ENCODE peak calls at places on chromosome 19, in five cellular contexts. B, S, C, F and T are unnamed samples.

GRCh38 chr19:45577111-45577905 is 7.3 kb downstream of the OPA3 start:
- DNase-seq in B (no peak), S (peak; percentile 38), C (peak; percentile 40), F (peak; percentile 52), T (peak; percentile 93)

GRCh38 chr19:45457776-45458175 is 10.0 kb upstream of the FOSB start:
- DNase-seq in B (no peak), S (no peak), C (no peak), F (no peak), T (no peak)

GRCh38 chr19:13964776-13965175 is 12.5 kb downstream of the DCAF15 start:
- DNase-seq in B (no peak), S (no peak), C (no peak), F (no peak), T (no peak)

GRCh38 chr19:51339313-51339686 is 2.6 kb downstream of the VSIG10L start:
- DNase-seq in B (no peak), S (no peak), C (peak; percentile 23), F (no peak), T (no peak)

GRCh38 chr19:54451331-54451871 is 2.4 kb downstream of the LENG8 start:
- DNase-seq in B (peak; percentile 48), S (no peak), C (no peak), F (no peak), T (no peak)

GRCh38 chr19:3357731-3358391 is 8.5 kb upstream of the NFIC start:
- DNase-seq in B (no peak), S (no peak), C (no peak), F (no peak), T (no peak)

GRCh38 chr19:55305983-55306562 is 19.1 kb downstream of the TMEM150B start:
- DNase-seq in B (no peak), S (no peak), C (no peak), F (peak; percentile 30), T (no peak)

GRCh38 chr19:42469311-42470239 is 26.8 kb upstream of the CXCL17 start:
- DNase-seq in B (no peak), S (no peak), C (no peak), F (no peak), T (no peak)

GRCh38 chr19:12786950-12787349 is 4.3 kb upstream of the JUNB start:
- DNase-seq in B (no peak), S (no peak), C (no peak), F (no peak), T (no peak)

GRCh38 chr19:20413705-20414104 is 151.9 kb downstream of the ZNF737 start:
- DNase-seq in B (no peak), S (no peak), C (no peak), F (no peak), T (no peak)

GRCh38 chr19:7862413-7862951 is 11.7 kb downstream of the PRR36 start:
- DNase-seq in B (no peak), S (peak; percentile 63), C (no peak), F (peak; percentile 84), T (peak; percentile 77)

GRCh38 chr19:47006496-47006895 is 13.1 kb upstream of the NPAS1 start:
- DNase-seq in B (no peak), S (no peak), C (no peak), F (no peak), T (no peak)

GRCh38 chr19:32407004-32407992 is 1.7 kb downstream of the DPY19L3 start:
- DNase-seq in B (no peak), S (no peak), C (no peak), F (no peak), T (no peak)

GRCh38 chr19:54677217-54677616 is 14.4 kb downstream of the LILRB4 start:
- DNase-seq in B (no peak), S (no peak), C (no peak), F (no peak), T (no peak)

GRCh38 chr19:46731007-46731501 is 14.1 kb upstream of the PRKD2 start:
- DNase-seq in B (peak; percentile 80), S (no peak), C (no peak), F (peak; percentile 47), T (peak; percentile 73)

GRCh38 chr19:45075215-45076028 is 856 bp downstream of the ZNF296 start:
- DNase-seq in B (peak; percentile 89), S (peak; percentile 68), C (peak; percentile 69), F (peak; percentile 95), T (peak; percentile 93)

GRCh38 chr19:47819841-47820244 is 1.9 kb upstream of the CRX start:
- DNase-seq in B (peak; percentile 13), S (no peak), C (no peak), F (peak; percentile 31), T (no peak)

GRCh38 chr19:46787331-46788100 is 878 bp downstream of the SLC1A5 start:
- DNase-seq in B (peak; percentile 72), S (peak; percentile 57), C (peak; percentile 49), F (peak; percentile 45), T (no peak)

GRCh38 chr19:46903458-46903857 is 42.7 kb downstream of the ARHGAP35 start:
- DNase-seq in B (no peak), S (no peak), C (no peak), F (no peak), T (no peak)

GRCh38 chr19:38162094-38162493 is 61.9 kb downstream of the DPF1 start:
- DNase-seq in B (no peak), S (no peak), C (no peak), F (no peak), T (no peak)

GRCh38 chr19:15252398-15253018 is 20.3 kb upstream of the EPHX3 start:
- DNase-seq in B (peak; percentile 81), S (no peak), C (no peak), F (no peak), T (no peak)

GRCh38 chr19:54062643-54063042 is 1.1 kb downstream of the VSTM1 start:
- DNase-seq in B (peak; percentile 61), S (no peak), C (no peak), F (no peak), T (no peak)

DNA sequence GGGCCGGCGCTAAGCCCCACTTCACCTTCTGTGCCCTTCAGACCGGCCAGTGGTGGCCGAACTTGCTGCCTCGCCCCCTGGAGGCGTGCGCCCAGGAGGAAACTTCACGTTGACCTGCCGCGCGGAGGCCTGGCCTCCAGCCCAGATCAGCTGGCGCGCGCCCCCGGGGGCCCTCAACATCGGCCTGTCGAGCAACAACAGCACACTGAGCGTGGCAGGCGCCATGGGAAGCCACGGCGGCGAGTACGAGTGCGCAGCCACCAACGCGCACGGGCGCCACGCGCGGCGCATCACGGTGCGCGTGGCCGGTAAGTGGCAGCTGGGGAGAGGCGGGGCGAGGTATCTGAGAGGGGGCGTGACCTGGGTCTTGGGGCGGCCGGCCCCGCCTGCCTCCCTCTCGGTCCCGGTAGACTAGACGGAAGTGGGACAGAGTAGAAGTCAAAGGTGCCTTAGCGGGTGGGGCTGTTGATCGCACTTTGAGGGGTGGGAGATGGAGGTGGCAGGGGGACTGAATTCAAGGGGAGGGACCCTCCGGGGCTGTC is 5.6 kb downstream of the ICAM5 start:
- DNase-seq in B (peak; percentile 65), S (peak; percentile 44), C (no peak), F (peak; percentile 84), T (no peak)
- H3K4me3 ChIP-seq in B (no peak overlapping the region), S (peak overlapping the region; percentile 32), C (peak overlapping the region; percentile 62), F (peak overlapping the region; percentile 52), T (no peak overlapping the region)

DNA sequence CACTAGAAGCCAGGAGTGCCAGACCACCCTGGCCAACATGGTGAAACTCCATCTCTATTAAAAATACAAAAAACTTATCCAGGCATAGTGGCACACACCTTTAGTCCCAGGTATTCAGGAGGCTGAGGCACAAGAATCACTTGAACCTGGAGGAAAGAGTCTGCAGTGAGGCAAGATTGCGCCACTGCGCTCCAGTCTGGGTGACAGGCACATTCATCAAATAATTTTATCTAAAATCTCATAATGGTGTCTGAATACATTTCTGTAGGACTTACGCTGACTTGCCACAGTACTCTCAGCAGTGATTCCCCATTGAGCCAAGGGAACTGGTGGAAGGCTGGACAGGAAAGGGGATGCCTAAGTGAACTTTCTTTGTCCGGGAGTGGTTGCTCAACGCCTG is 4.3 kb upstream of the ZNF28 start:
- DNase-seq in B (no peak), S (no peak), C (no peak), F (no peak), T (no peak)
- H3K4me3 ChIP-seq in B (no peak overlapping the region), S (no peak overlapping the region), C (no peak overlapping the region), F (no peak overlapping the region), T (no peak overlapping the region)

DNA sequence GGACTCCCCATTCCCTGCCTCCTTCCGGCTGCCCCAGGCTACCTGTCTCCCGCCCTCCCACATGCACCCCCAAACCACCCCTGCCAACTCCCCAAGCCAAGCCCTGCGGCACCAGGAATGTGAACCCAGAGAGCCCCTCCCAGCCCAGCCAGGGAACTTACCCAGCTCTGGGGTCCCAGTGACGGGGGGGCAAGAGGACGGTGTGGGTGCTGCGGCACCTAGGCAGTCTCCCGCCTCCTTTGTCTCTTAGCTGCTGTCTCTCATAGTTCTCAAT is 558 bp downstream of the PLEKHA4 start:
- DNase-seq in B (no peak), S (no peak), C (no peak), F (no peak), T (no peak)
- H3K4me3 ChIP-seq in B (peak overlapping the region; percentile 36), S (peak overlapping the region; percentile 50), C (peak overlapping the region; percentile 77), F (peak overlapping the region; percentile 31), T (peak overlapping the region; percentile 6)

GRCh38 chr19:18896421-18896841 is 473 bp upstream of the CERS1 start:
- DNase-seq in B (no peak), S (no peak), C (no peak), F (no peak), T (no peak)
- H3K4me3 ChIP-seq in B (no peak overlapping the region), S (no peak overlapping the region), C (peak overlapping the region; percentile 74), F (no peak overlapping the region), T (no peak overlapping the region)

DNA sequence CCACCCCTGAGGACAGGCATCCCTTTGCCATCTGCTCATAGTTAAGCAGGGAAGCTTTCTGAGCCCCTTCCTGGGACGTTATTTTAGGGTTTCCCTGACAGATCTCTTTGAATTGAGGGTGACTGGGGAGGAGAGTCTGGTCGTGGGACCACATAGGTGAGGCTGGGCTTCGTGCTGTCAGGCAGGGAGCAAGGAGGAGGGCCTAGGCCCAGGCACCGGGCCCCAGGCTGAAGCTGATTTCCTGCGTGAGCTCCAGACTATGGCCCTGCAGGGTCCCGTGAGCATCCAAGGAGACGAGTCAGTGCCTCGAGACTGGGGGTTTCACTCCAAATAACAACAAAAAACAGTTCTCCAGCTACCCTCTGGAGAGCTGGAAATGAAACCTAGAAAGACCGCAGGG is 60.4 kb downstream of the MYO9B start:
- DNase-seq in B (no peak), S (no peak), C (no peak), F (peak; percentile 26), T (no peak)
- H3K4me3 ChIP-seq in B (no peak overlapping the region), S (peak overlapping the region; percentile 38), C (peak overlapping the region; percentile 60), F (peak overlapping the region; percentile 12), T (no peak overlapping the region)